ENCODE peak calls at places on chromosome 9, in four cellular contexts. V is tibial artery, H is K562, S is IMR-90. W is an unnamed sample.

GRCh38 chr9:88932766-88933165 is 58.5 kb upstream of the S1PR3 start:
- DNase-seq in S (no peak), V (peak; percentile 80), H (peak; percentile 26), W (no peak)

GRCh38 chr9:124257865-124258764 is at the start of gene NEK6:
- DNase-seq in V (peak; percentile 78), H (peak; percentile 89), S (peak; percentile 84), W (peak; percentile 65)

GRCh38 chr9:70406446-70406862 is 8.0 kb downstream of the KLF9 start:
- DNase-seq in S (peak; percentile 62), V (no peak), H (no peak), W (peak; percentile 61)

GRCh38 chr9:4030751-4031150 is 269.1 kb downstream of the GLIS3 start:
- DNase-seq in V (no peak), H (no peak), S (no peak), W (peak; percentile 46)

GRCh38 chr9:126630458-126631237 is 16.9 kb downstream of the LMX1B start:
- DNase-seq in H (no peak), V (no peak), S (no peak), W (no peak)

GRCh38 chr9:136726631-136727191 is 14.3 kb downstream of the DIPK1B start:
- DNase-seq in S (peak; percentile 31), H (no peak), V (no peak), W (no peak)

GRCh38 chr9:32004431-32005076 is 379.9 kb upstream of the ACO1 start:
- DNase-seq in S (no peak), V (no peak), H (no peak), W (no peak)

GRCh38 chr9:69898714-69899209 is 78.1 kb downstream of the CFAP95 start:
- DNase-seq in S (peak; percentile 92), V (no peak), H (no peak), W (peak; percentile 73)

GRCh38 chr9:95370064-95370463 is 52.6 kb upstream of the FANCC start:
- DNase-seq in V (no peak), H (no peak), S (peak; percentile 35), W (no peak)

GRCh38 chr9:35814106-35814840 is 569 bp downstream of the HINT2 start:
- DNase-seq in S (peak; percentile 41), V (peak; percentile 85), H (no peak), W (peak; percentile 53)
- TF ChIP-seq CTCF in S (peak; percentile 34), V (no peak), H (peak; percentile 34), W (peak; percentile 48)

GRCh38 chr9:130513094-130513493 is 66.3 kb upstream of the FUBP3 start:
- DNase-seq in V (no peak), S (no peak), H (no peak), W (no peak)
- H3K4me3 ChIP-seq in V (no peak overlapping the region), S (no peak overlapping the region), H (no peak overlapping the region), W (no peak overlapping the region)

GRCh38 chr9:117359910-117360309 is 54.9 kb downstream of the ASTN2 start:
- DNase-seq in S (no peak), H (no peak), V (no peak), W (no peak)

GRCh38 chr9:117354997-117355396 is 59.9 kb downstream of the ASTN2 start:
- DNase-seq in V (no peak), H (no peak), S (no peak), W (no peak)

GRCh38 chr9:117355542-117355941 is 59.3 kb downstream of the ASTN2 start:
- DNase-seq in V (no peak), S (no peak), H (no peak), W (no peak)

DNA sequence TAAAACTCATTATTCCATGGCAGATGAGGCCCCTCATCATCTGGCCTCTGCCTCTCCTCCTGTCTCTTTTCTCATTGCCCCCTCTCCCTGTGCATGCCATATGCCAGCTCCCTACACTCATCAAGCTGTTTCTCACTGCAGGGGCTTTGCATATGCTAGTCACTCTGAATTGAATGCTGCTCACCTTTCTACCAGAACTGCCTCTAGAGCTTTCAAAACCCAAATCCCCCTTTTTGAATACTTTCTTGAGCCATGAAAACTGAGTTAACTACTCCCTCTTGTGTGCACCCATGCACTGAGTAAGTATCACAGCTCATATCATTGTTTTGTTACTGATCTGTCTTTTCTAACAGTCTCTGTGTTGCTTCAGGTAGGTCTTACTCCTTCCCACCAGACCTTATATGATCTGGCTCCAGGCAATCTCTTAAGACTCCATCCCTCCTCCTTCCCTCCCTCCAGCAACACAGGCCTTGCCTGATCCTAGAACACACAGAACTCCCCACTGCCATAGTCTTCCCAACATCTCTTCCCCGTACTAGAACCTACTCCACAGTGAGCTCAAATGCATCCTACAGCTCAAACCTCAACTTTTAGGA is 60.5 kb downstream of the ASTN2 start:
- DNase-seq in V (no peak), S (no peak), H (no peak), W (no peak)
- TF ChIP-seq CTCF in V (no peak), S (no peak), H (no peak), W (no peak)

DNA sequence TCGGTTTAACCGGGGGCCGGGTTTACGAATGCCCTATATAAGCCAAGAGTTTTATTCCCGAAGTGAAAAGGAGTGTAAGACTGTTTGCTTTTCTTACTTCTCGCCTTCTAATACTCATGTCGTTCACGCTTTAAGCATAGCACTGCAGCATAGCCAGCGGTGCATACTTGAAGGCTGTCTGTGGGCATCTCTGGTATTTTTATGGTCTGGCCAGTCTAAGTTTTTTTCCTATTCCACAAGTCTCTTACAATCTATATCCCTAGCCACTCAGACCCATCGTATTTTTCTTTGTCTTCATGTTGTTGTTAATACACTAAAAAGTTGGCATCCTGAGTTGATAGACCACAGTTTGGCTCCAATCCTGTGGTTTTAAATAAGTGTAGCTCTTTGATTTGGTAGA is 1.3 kb downstream of the UHRF2 start:
- DNase-seq in S (peak; percentile 50), V (no peak), H (no peak), W (peak; percentile 69)
- H3K4me3 ChIP-seq in S (peak overlapping the region; percentile 83), V (peak overlapping the region; percentile 93), H (peak overlapping the region; percentile 90), W (peak overlapping the region; percentile 88)

GRCh38 chr9:129887210-129888084 is 52.2 kb downstream of the USP20 start:
- DNase-seq in S (peak; percentile 81), V (no peak), H (peak; percentile 64), W (peak; percentile 70)

GRCh38 chr9:129888809-129889460 is 53.7 kb downstream of the USP20 start:
- DNase-seq in H (no peak), S (no peak), V (no peak), W (no peak)

GRCh38 chr9:129889461-129889935 is 54.2 kb downstream of the USP20 start:
- DNase-seq in V (no peak), S (no peak), H (no peak), W (no peak)

GRCh38 chr9:129886226-129887174 is 51.2 kb downstream of the USP20 start:
- DNase-seq in V (no peak), S (no peak), H (peak; percentile 56), W (no peak)

DNA sequence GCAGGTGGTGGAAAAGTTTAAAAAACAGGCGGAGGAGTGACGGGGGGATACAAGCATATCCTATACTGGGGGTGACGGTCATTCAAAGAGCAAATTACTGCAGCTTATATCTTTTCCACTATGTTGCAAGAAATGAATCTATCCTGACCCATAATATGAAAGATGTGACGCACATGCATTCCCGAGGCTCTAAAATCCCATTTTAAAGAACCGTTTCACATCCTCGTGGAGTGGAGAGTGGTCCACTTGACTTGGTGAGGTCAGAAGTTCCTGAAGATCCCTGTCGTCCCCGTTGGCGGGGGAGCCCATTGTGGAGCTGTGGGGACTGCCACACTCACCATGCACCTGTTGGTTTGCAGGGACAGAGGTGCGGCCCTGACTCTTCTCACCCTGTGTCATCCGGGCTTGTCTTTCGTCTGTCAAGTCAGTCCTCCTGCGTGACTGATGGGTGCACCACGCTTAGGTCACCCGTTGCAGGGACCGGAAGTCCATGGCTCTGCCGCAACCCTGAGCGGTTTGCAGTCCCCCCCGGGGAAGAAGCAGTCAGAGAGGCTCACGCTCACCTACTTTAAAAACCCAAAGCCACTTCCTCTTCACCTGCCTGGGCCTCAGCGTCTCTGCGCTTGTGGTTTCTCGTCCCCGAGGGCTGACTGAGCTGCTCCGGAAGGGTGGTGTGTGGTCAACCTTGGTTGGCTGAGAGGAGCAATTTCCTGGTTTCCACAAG is 53.0 kb downstream of the USP20 start:
- DNase-seq in S (no peak), V (no peak), H (peak; percentile 58), W (no peak)
- TF ChIP-seq CTCF in S (no peak), V (no peak), H (no peak), W (no peak)